ENCODE peak calls at places on chromosomes 1 and 21, in four cellular contexts. C is stimulated activated naive CD8-positive, alpha-beta T cell treated with anti-CD3 and anti-CD28 coated beads, Interleukin-15, Interleukin-2, amounts not matched to agents 100 U/mL and 50 U/mL, for 24 hours; N is NCI-H1694 treated with DMSO at 0.1 percent for 48 hours; I is HFF-Myc. D is an unnamed sample.

GRCh38 chr1:85133565-85134159 is 67.2 kb downstream of the SYDE2 start:
- DNase-seq in I (no peak), C (no peak), N (peak; percentile 66), D (no peak)

GRCh38 chr1:187413770-187414169 is 585.0 kb downstream of the PLA2G4A start:
- DNase-seq in I (no peak), N (peak; percentile 27), C (no peak), D (no peak)

GRCh38 chr21:30613836-30614235 is at the start of gene KRTAP6-1:
- DNase-seq in C (no peak), I (no peak), N (no peak), D (no peak)

GRCh38 chr1:201426395-201427310 is 5.1 kb upstream of the TNNI1 start:
- DNase-seq in C (peak; percentile 35), I (no peak), N (peak; percentile 81), D (no peak)

GRCh38 chr1:8510041-8510823 is 192.3 kb downstream of the SLC45A1 start:
- DNase-seq in I (no peak), N (no peak), C (peak; percentile 40), D (no peak)

GRCh38 chr1:169367096-169367685 is 406 bp downstream of the NME7 start:
- DNase-seq in I (no peak), N (no peak), C (no peak), D (no peak)

GRCh38 chr1:8423702-8424538 is 106.0 kb downstream of the SLC45A1 start:
- DNase-seq in I (no peak), N (no peak), C (peak; percentile 75), D (no peak)

GRCh38 chr1:89724369-89725015 is 91.6 kb downstream of the LRRC8C start:
- DNase-seq in I (no peak), N (no peak), C (peak; percentile 75), D (peak; percentile 52)

GRCh38 chr1:195105773-195106172 is 1502.5 kb downstream of the KCNT2 start:
- DNase-seq in I (no peak), N (no peak), C (no peak), D (no peak)

GRCh38 chr1:89608627-89609338 is 24.1 kb upstream of the LRRC8C start:
- DNase-seq in N (no peak), I (no peak), C (peak; percentile 75), D (no peak)

GRCh38 chr21:42093991-42094417 is 22.9 kb downstream of the UMODL1 start:
- DNase-seq in I (no peak), N (peak; percentile 94), C (no peak), D (no peak)

GRCh38 chr1:171655215-171656116 is 3.0 kb upstream of the MYOC start:
- DNase-seq in N (no peak), C (peak; percentile 88), I (no peak), D (no peak)

GRCh38 chr1:50981741-50982140 is 11.7 kb downstream of the CDKN2C start:
- DNase-seq in I (no peak), C (no peak), N (peak; percentile 86), D (no peak)

GRCh38 chr1:114270255-114271117 is 116.8 kb upstream of the SYT6 start:
- DNase-seq in N (no peak), I (no peak), C (no peak), D (no peak)

GRCh38 chr1:200918006-200918405 is 23.3 kb downstream of the INAVA start:
- DNase-seq in N (no peak), C (no peak), I (no peak), D (no peak)